ENCODE peak calls at places on chromosomes 13 and 19, in eight cellular contexts. R is tibial nerve; O is epithelial cell of proximal tubule; Q is right lobe of liver; A is CD4-positive, alpha-beta T cell; J is thoracic aorta; V is B cell; T is RWPE1. I is an unnamed sample.

GRCh38 chr13:98549728-98550317 is 27.1 kb downstream of the STK24 start:
- DNase-seq in R (no peak), O (no peak), Q (no peak), A (no peak), J (no peak), V (no peak), T (no peak), I (peak)

GRCh38 chr19:49361438-49362047 is 673 bp downstream of the TEAD2 start:
- DNase-seq in R (peak), O (no peak), Q (peak), A (no peak), J (no peak), V (peak), T (peak), I (peak)

GRCh38 chr19:35299523-35300339 is 7.8 kb downstream of the MAG start:
- DNase-seq in R (no peak), O (no peak), Q (no peak), A (no peak), J (no peak), V (peak), T (peak), I (no peak)

GRCh38 chr13:49869514-49869913 is 66.6 kb downstream of the SPRYD7 start:
- DNase-seq in R (no peak), O (no peak), Q (no peak), A (no peak), J (no peak), V (no peak), T (no peak), I (no peak)

GRCh38 chr13:41004875-41005693 is 14.0 kb downstream of the ELF1 start:
- DNase-seq in R (no peak), O (no peak), Q (no peak), A (no peak), J (no peak), V (no peak), T (no peak), I (no peak)

GRCh38 chr19:45099465-45100201 is 6.7 kb downstream of the PPP1R37 start:
- DNase-seq in R (no peak), O (no peak), Q (no peak), A (no peak), J (no peak), V (no peak), T (no peak), I (peak)

GRCh38 chr13:35518337-35518736 is 41.8 kb upstream of the MAB21L1 start:
- DNase-seq in R (no peak), O (no peak), Q (no peak), A (no peak), J (no peak), V (no peak), T (no peak), I (no peak)

GRCh38 chr13:106432636-106433035 is 102.8 kb downstream of the EFNB2 start:
- DNase-seq in R (no peak), O (no peak), Q (no peak), A (no peak), J (no peak), V (no peak), T (peak), I (no peak)

GRCh38 chr19:29489182-29489951 is 36.4 kb upstream of the VSTM2B start:
- DNase-seq in R (no peak), O (no peak), Q (no peak), A (no peak), J (no peak), V (no peak), T (no peak), I (no peak)

GRCh38 chr13:43058318-43058674 is 34.9 kb downstream of the DNAJC15 start:
- DNase-seq in R (no peak), O (no peak), Q (no peak), A (no peak), J (no peak), V (no peak), T (peak), I (no peak)

GRCh38 chr13:113855012-113855921 is 8.6 kb downstream of the GAS6 start:
- DNase-seq in R (no peak), O (no peak), Q (no peak), A (no peak), J (no peak), V (no peak), T (no peak), I (peak)

GRCh38 chr19:39155114-39155700 is 29.6 kb downstream of the PAK4 start:
- DNase-seq in R (no peak), O (no peak), Q (no peak), A (no peak), J (no peak), V (no peak), T (no peak), I (no peak)

GRCh38 chr19:20238025-20238623 is 71.1 kb downstream of the ZNF486 start:
- DNase-seq in R (peak), O (peak), Q (peak), A (peak), J (peak), V (peak), T (peak), I (peak)

GRCh38 chr13:74040200-74040599 is 94.0 kb downstream of the KLF12 start:
- DNase-seq in R (peak), O (no peak), Q (peak), A (peak), J (no peak), V (peak), T (peak), I (peak)

GRCh38 chr19:39969681-39970423 is 1.1 kb upstream of the PSMC4 start:
- DNase-seq in R (no peak), O (no peak), Q (no peak), A (no peak), J (no peak), V (no peak), T (no peak), I (no peak)

GRCh38 chr13:97274782-97275252 is 52.7 kb downstream of the MBNL2 start:
- DNase-seq in R (no peak), O (peak), Q (no peak), A (no peak), J (no peak), V (no peak), T (peak), I (no peak)

GRCh38 chr19:9219489-9219888 is at the start of gene OR7D4:
- DNase-seq in R (no peak), O (no peak), Q (no peak), A (no peak), J (no peak), V (no peak), T (no peak), I (no peak)

GRCh38 chr19:4191044-4191443 is 8.6 kb downstream of the ANKRD24 start:
- DNase-seq in R (no peak), O (no peak), Q (no peak), A (no peak), J (no peak), V (no peak), T (no peak), I (no peak)

GRCh38 chr19:45598267-45599011 is 3.6 kb downstream of the GPR4 start:
- DNase-seq in R (no peak), O (no peak), Q (no peak), A (no peak), J (no peak), V (peak), T (no peak), I (no peak)

GRCh38 chr19:3210347-3211017 is 14.0 kb upstream of the CELF5 start:
- DNase-seq in R (no peak), O (no peak), Q (peak), A (peak), J (no peak), V (peak), T (peak), I (peak)

GRCh38 chr19:42386974-42387707 is 3.0 kb downstream of the CNFN start:
- DNase-seq in R (peak), O (no peak), Q (peak), A (peak), J (no peak), V (peak), T (peak), I (peak)

GRCh38 chr13:41603917-41604316 is 146.6 kb downstream of the RGCC start:
- DNase-seq in R (no peak), O (peak), Q (no peak), A (no peak), J (no peak), V (no peak), T (peak), I (no peak)

GRCh38 chr19:2032296-2032941 is 16.9 kb upstream of the BTBD2 start:
- DNase-seq in R (peak), O (peak), Q (peak), A (no peak), J (peak), V (peak), T (peak), I (peak)

DNA sequence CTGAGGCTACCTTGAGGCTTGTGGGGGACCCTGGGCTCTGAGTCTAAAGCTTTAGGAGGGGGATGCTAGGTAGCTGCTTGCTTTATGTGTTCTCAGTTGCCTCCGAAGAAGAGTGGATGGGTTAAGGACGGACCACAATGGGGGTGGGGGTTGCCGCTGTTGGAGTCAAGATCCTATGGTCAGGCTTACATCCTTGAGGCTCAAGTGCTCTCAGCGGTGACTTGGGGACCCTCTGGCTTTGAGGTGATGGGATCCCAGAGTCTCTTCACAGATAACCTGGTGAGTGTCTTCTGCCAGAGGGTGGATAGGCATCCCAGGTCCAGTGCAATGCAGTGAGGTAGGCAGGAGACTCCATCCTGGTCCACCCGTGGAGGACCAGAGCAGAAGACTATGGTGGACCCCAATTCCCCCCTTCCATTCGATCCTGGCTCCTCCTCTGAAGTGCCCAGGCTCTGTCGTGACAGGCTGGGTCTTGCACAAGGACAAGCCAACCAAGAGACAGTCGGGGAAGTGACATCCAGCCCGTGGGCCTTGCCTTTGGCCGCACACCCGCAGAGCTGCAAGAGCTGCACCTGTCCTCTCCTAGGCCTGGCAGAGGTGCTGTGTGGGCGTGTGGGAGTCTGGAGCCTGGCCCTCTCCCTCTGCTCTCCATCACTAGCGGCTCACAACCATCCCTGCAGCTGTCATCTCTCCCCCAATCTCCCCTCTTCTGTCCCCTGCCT is 3.3 kb downstream of the ZNF784 start:
- DNase-seq in R (no peak), O (no peak), Q (no peak), A (no peak), J (no peak), V (peak), T (no peak), I (no peak)
- TF ChIP-seq CTCF in R (no peak), O (no peak), Q (no peak), A (no peak), J (no peak), V (no peak), T (no peak), I (no peak)

GRCh38 chr13:112143753-112144615 is 77.0 kb downstream of the SOX1 start:
- DNase-seq in R (no peak), O (no peak), Q (no peak), A (no peak), J (no peak), V (no peak), T (peak), I (no peak)
- TF ChIP-seq CTCF in R (no peak), O (no peak), Q (no peak), A (no peak), J (no peak), V (no peak), T (no peak), I (no peak)

GRCh38 chr13:30900952-30901749 is 4.9 kb upstream of the MEDAG start:
- DNase-seq in R (no peak), O (no peak), Q (no peak), A (no peak), J (no peak), V (no peak), T (no peak), I (no peak)

GRCh38 chr13:30892966-30893365 is 13.1 kb upstream of the MEDAG start:
- DNase-seq in R (no peak), O (no peak), Q (no peak), A (no peak), J (no peak), V (no peak), T (no peak), I (no peak)

GRCh38 chr13:30898721-30899188 is 7.3 kb upstream of the MEDAG start:
- DNase-seq in R (peak), O (peak), Q (no peak), A (no peak), J (peak), V (no peak), T (peak), I (no peak)

GRCh38 chr13:30898070-30898469 is 8.0 kb upstream of the MEDAG start:
- DNase-seq in R (no peak), O (no peak), Q (no peak), A (no peak), J (no peak), V (no peak), T (no peak), I (no peak)

GRCh38 chr13:30895773-30896172 is 10.3 kb upstream of the MEDAG start:
- DNase-seq in R (peak), O (no peak), Q (no peak), A (no peak), J (peak), V (no peak), T (peak), I (no peak)
- TF ChIP-seq CTCF in R (no peak), O (no peak), Q (no peak), A (no peak), J (no peak), V (no peak), T (no peak), I (no peak)

DNA sequence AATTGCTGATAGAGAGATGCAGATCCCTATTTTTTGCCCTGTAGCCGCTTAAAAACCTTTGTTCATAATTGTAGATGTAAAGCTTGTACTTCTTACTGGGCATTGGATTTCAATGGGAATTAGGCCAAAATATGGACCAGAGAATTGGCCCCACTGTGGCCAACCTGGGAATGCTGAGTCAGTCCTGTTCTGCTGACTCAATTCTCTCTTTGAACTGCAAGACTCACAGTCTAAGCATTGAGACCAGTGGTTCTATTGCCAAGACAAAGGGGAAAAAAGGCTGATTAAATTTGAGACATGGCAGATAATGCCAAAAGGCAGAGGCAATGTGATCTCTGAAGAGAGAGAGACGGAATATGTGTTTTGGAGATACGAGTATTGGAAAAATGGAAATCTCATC is 72.5 kb upstream of the UBL3 start:
- DNase-seq in R (no peak), O (no peak), Q (no peak), A (no peak), J (no peak), V (no peak), T (no peak), I (no peak)
- TF ChIP-seq CTCF in R (no peak), O (no peak), Q (no peak), A (no peak), J (no peak), V (no peak), T (no peak), I (no peak)